ENCODE peak calls at places on chromosomes 6 and 20, in four cellular contexts. I is lower leg skin, F is breast epithelium, S is AG04450. Q is an unnamed sample.

GRCh38 chr6:107941627-107942026 is 16.4 kb downstream of the SEC63 start:
- DNase-seq in I (no peak), S (no peak), F (no peak), Q (no peak)

GRCh38 chr20:22825076-22825475 is 210.0 kb upstream of the SSTR4 start:
- DNase-seq in I (no peak), S (no peak), F (no peak), Q (peak; percentile 82)

GRCh38 chr6:134176283-134176975 is 124.0 kb upstream of the SLC2A12 start:
- DNase-seq in F (peak; percentile 34), I (no peak), S (no peak), Q (peak; percentile 72)

GRCh38 chr20:24653306-24653705 is 183.9 kb downstream of the SYNDIG1 start:
- DNase-seq in S (no peak), F (no peak), I (no peak), Q (no peak)

GRCh38 chr20:15375836-15376235 is 1038.4 kb upstream of the FLRT3 start:
- DNase-seq in I (no peak), F (no peak), S (no peak), Q (no peak)

GRCh38 chr20:51529758-51530157 is 12.8 kb downstream of the NFATC2 start:
- DNase-seq in F (no peak), S (no peak), I (no peak), Q (no peak)

GRCh38 chr20:38900606-38901005 is 25.6 kb upstream of the FAM83D start:
- DNase-seq in I (no peak), S (no peak), F (no peak), Q (no peak)

GRCh38 chr6:112298816-112299281 is 44.5 kb upstream of the LAMA4 start:
- DNase-seq in I (no peak), S (peak; percentile 45), F (no peak), Q (peak; percentile 68)

GRCh38 chr20:13017235-13017634 is 8.5 kb downstream of the SPTLC3 start:
- DNase-seq in F (no peak), I (no peak), S (no peak), Q (peak; percentile 58)

GRCh38 chr6:57198926-57199636 is 23.0 kb downstream of the RAB23 start:
- DNase-seq in F (no peak), I (no peak), S (no peak), Q (no peak)

GRCh38 chr6:154509421-154510143 is 903 bp downstream of the CNKSR3 start:
- DNase-seq in I (no peak), S (no peak), F (no peak), Q (peak; percentile 39)

GRCh38 chr6:152697634-152698033 is at the start of gene MYCT1:
- DNase-seq in S (no peak), I (no peak), F (no peak), Q (peak; percentile 90)

GRCh38 chr6:27809939-27810767 is 102.0 kb downstream of the OR2B2 start:
- DNase-seq in F (peak; percentile 74), I (peak; percentile 80), S (peak; percentile 95), Q (peak; percentile 99)

GRCh38 chr6:70479236-70479635 is 65.9 kb downstream of the FAM135A start:
- DNase-seq in I (no peak), F (no peak), S (no peak), Q (peak; percentile 61)

GRCh38 chr6:168031411-168032382 is 34.2 kb downstream of the KIF25 start:
- DNase-seq in S (peak; percentile 27), F (peak; percentile 18), I (peak; percentile 21), Q (no peak)

GRCh38 chr6:151564654-151565053 is 70.8 kb downstream of the CCDC170 start:
- DNase-seq in F (no peak), I (no peak), S (no peak), Q (no peak)

GRCh38 chr6:134415681-134416080 is 97.8 kb upstream of the SGK1 start:
- DNase-seq in F (no peak), S (no peak), I (no peak), Q (no peak)

GRCh38 chr6:89323461-89324098 is 8.5 kb upstream of the GABRR2 start:
- DNase-seq in I (no peak), F (no peak), S (no peak), Q (peak; percentile 56)

GRCh38 chr20:51639206-51639832 is 96.8 kb upstream of the NFATC2 start:
- DNase-seq in I (peak; percentile 40), F (no peak), S (no peak), Q (peak; percentile 81)

GRCh38 chr20:12036142-12036541 is 118.4 kb downstream of the BTBD3 start:
- DNase-seq in I (no peak), F (no peak), S (no peak), Q (no peak)

GRCh38 chr6:165178056-165178455 is 131.3 kb downstream of the C6orf118 start:
- DNase-seq in I (no peak), F (no peak), S (no peak), Q (no peak)

GRCh38 chr6:7899046-7899888 is 11.3 kb downstream of the TXNDC5 start:
- DNase-seq in F (no peak), I (no peak), S (no peak), Q (no peak)

GRCh38 chr20:53839423-53840176 is 230.8 kb downstream of the BCAS1 start:
- DNase-seq in I (no peak), S (no peak), F (peak; percentile 39), Q (no peak)

GRCh38 chr6:152022303-152022702 is 214.8 kb downstream of the ESR1 start:
- DNase-seq in S (no peak), F (no peak), I (no peak), Q (no peak)

GRCh38 chr20:8778387-8778786 is 290.5 kb upstream of the PLCB4 start:
- DNase-seq in I (no peak), F (no peak), S (no peak), Q (no peak)

GRCh38 chr6:73586416-73586974 is 65.7 kb upstream of the EEF1A1 start:
- DNase-seq in F (no peak), I (no peak), S (no peak), Q (peak; percentile 56)

GRCh38 chr6:148422085-148422484 is 79.4 kb downstream of the SASH1 start:
- DNase-seq in I (no peak), F (no peak), S (no peak), Q (no peak)

GRCh38 chr6:97440590-97441176 is 157.7 kb upstream of the MMS22L start:
- DNase-seq in F (no peak), I (no peak), S (no peak), Q (peak; percentile 44)

GRCh38 chr20:23501926-23502325 is 11.0 kb downstream of the CST8 start:
- DNase-seq in I (no peak), S (no peak), F (no peak), Q (no peak)

GRCh38 chr20:36861875-36862801 is 13.8 kb upstream of the TLDC2 start:
- DNase-seq in S (no peak), F (peak; percentile 95), I (peak; percentile 93), Q (peak; percentile 77)

GRCh38 chr6:135999393-135999792 is 147.9 kb downstream of the PDE7B start:
- DNase-seq in S (no peak), I (no peak), F (no peak), Q (no peak)

GRCh38 chr6:135993321-135993720 is 141.8 kb downstream of the PDE7B start:
- DNase-seq in I (no peak), S (no peak), F (no peak), Q (no peak)

GRCh38 chr6:135996668-135997067 is 145.2 kb downstream of the PDE7B start:
- DNase-seq in I (no peak), F (no peak), S (no peak), Q (no peak)

GRCh38 chr6:135992739-135993138 is 141.2 kb downstream of the PDE7B start:
- DNase-seq in S (no peak), F (no peak), I (no peak), Q (no peak)

GRCh38 chr6:135995160-135995898 is 143.8 kb downstream of the PDE7B start:
- DNase-seq in F (no peak), S (peak; percentile 47), I (no peak), Q (peak; percentile 79)
- H3K4me3 ChIP-seq in F (no peak overlapping the region), S (peak overlapping the region; percentile 5), I (no peak overlapping the region), Q (peak overlapping the region; percentile 28)

GRCh38 chr6:144063744-144064401 is 31.5 kb downstream of the SF3B5 start:
- DNase-seq in F (peak; percentile 83), S (no peak), I (peak; percentile 72), Q (peak; percentile 17)
- TF ChIP-seq CTCF in F (no peak), S (no peak), I (no peak), Q (no peak)

GRCh38 chr6:80335061-80335660 is 228.7 kb downstream of the BCKDHB start:
- DNase-seq in F (no peak), I (no peak), S (no peak), Q (peak; percentile 33)
- H3K4me3 ChIP-seq in F (no peak overlapping the region), I (no peak overlapping the region), S (peak overlapping the region; percentile 33), Q (peak overlapping the region; percentile 50)

DNA sequence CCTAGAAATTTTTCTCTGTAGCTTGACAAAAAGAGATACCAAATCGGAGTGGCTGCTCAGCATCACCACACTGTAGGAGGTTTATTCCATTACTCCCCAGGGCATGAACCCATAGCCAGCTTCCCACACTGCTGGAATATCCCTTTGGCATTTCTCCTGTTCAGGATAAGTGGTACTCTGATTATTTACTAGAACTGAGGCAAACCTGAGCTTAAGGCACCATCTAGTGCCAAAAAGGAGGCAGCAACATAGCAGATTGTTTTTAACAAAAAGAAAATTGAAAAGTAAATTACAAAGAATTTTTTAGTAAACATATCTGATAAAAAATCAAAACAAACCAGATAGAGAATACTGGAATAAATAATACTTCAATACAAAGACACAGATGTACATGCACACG is 181.7 kb downstream of the WDR27 start:
- DNase-seq in I (no peak), F (no peak), S (no peak), Q (peak; percentile 72)
- TF ChIP-seq CTCF in I (no peak), F (no peak), S (peak; percentile 70), Q (peak; percentile 57)

DNA sequence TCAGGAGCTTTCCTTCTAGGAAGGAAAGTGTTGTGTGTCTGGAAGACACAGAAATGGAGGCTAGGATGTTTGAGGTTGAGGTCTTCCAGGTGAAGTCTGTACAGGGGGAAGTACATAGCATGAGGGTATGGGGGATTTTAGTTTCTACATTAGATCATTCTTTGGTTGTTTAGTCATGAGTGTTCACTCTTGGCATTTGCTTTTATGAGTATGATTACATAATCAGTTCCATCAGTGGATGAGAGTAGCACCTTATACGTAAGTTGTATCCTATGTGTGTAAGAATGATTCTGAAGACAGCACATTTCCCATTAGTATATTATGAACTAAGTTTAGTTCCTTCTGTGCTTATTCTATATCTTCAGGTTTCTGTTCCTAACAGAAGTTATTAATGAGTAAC is 1.9 kb downstream of the CDYL start:
- DNase-seq in F (no peak), S (no peak), I (no peak), Q (no peak)
- H3K4me3 ChIP-seq in F (peak overlapping the region; percentile 87), S (peak overlapping the region; percentile 5), I (no peak overlapping the region), Q (peak overlapping the region; percentile 60)

GRCh38 chr6:10441004-10441654 is 26.3 kb upstream of the TFAP2A start:
- DNase-seq in S (peak; percentile 53), F (no peak), I (no peak), Q (peak; percentile 91)
- TF ChIP-seq CTCF in S (no peak), F (no peak), I (no peak), Q (no peak)

Q was measured in fibroblast of pulmonary artery.